ENCODE peak calls at places on chromosomes 16 and 17, in six cellular contexts. X is IMR-90, W is mesenchymal stem cell, Q is neuronal stem cell, L is H1, I is H9. R is an unnamed sample.

GRCh38 chr16:86880316-86881117 is 302.2 kb downstream of the FOXL1 start:
- DNase-seq in X (peak; percentile 71), W (peak; percentile 34), Q (no peak), L (no peak), I (no peak), R (no peak)

GRCh38 chr17:74840989-74841666 is 18.6 kb downstream of the GRIN2C start:
- DNase-seq in X (peak; percentile 20), W (peak; percentile 43), Q (no peak), L (no peak), I (peak; percentile 66), R (peak; percentile 5)

GRCh38 chr16:31409433-31409832 is 16.3 kb downstream of the ITGAD start:
- DNase-seq in X (peak; percentile 66), W (peak; percentile 12), Q (no peak), L (no peak), I (no peak), R (peak; percentile 88)

GRCh38 chr17:37490638-37491614 is 1.2 kb downstream of the DUSP14 start:
- DNase-seq in X (peak; percentile 93), W (peak; percentile 93), Q (peak; percentile 36), L (peak; percentile 54), I (peak; percentile 81), R (peak; percentile 65)

GRCh38 chr17:42072323-42073187 is 22.2 kb upstream of the C17orf113 start:
- DNase-seq in X (no peak), W (no peak), Q (no peak), L (peak; percentile 76), I (no peak), R (no peak)

GRCh38 chr17:2549392-2550211 is 37.9 kb upstream of the METTL16 start:
- DNase-seq in X (no peak), W (no peak), Q (no peak), L (no peak), I (no peak), R (no peak)

GRCh38 chr17:29146369-29146972 is 33.7 kb downstream of the MYO18A start:
- DNase-seq in X (no peak), W (no peak), Q (no peak), L (no peak), I (no peak), R (no peak)

GRCh38 chr17:43694081-43694870 is 32.6 kb upstream of the MEOX1 start:
- DNase-seq in X (peak; percentile 75), W (peak; percentile 81), Q (peak; percentile 83), L (peak; percentile 85), I (peak; percentile 92), R (peak; percentile 80)

GRCh38 chr17:29760279-29760721 is 137.6 kb upstream of the CORO6 start:
- DNase-seq in X (peak; percentile 39), W (peak; percentile 58), Q (no peak), L (no peak), I (no peak), R (peak; percentile 23)

GRCh38 chr17:14119546-14119945 is 50.2 kb downstream of the COX10 start:
- DNase-seq in X (no peak), W (no peak), Q (no peak), L (no peak), I (no peak), R (no peak)

DNA sequence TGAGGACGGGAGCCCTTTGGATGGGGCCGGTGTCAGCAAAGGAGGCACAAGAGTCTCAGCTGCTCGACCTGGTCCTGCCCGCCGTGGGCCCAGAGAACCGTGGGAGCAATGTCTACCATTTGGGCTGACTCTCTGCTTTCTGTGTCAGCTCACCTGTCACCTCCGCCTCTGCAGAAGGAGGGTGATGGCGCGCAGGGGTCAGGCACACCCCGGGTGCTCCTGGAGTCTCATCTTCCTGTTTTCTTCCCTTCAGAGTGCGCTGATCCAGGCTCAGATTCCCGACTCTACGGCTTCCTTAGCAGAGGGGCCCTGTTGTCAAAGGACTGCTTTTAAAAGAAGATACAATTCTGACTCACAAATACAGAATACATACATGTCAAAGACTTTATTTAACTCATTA is 167.1 kb downstream of the BANP start:
- DNase-seq in X (no peak), W (no peak), Q (no peak), L (no peak), I (no peak), R (peak; percentile 7)
- H4K91ac ChIP-seq in X (peak overlapping the region; percentile 84), W (peak overlapping the region; percentile 61), Q (no peak overlapping the region), L (no peak overlapping the region), I (no peak overlapping the region), R (no peak overlapping the region)

GRCh38 chr16:74607967-74608356 is 1.0 kb upstream of the GLG1 start:
- DNase-seq in X (peak; percentile 40), W (no peak), Q (no peak), L (peak; percentile 51), I (peak; percentile 63), R (peak; percentile 32)
- H2AK5ac ChIP-seq in X (peak overlapping the region; percentile 14), W (no peak overlapping the region), Q (no peak overlapping the region), L (no peak overlapping the region), I (no peak overlapping the region), R (no peak overlapping the region)

DNA sequence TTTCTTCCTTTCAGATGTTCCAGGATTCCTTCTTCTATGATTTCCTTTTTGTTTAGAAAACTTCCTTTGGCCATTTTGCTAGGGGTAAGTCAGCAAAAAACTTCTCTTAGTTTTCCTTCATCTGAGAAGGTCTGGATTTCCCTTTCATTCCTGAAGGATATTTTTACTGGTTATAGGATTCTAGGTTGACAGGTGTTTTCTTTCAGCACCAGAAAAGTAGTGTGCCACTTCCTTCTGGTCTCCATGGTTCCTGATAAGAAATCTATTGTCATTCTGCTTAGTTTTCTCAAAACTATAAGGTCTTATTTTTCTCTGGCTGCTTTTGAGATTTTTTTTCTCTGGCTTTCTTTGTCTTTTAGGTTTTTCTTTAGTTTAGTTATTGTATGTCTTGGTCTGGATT is 27.6 kb downstream of the MPRIP start:
- DNase-seq in X (no peak), W (no peak), Q (no peak), L (no peak), I (no peak), R (no peak)
- H3K4me1 ChIP-seq in X (peaks cover 18% of the 10 kb centered on the region), W (peaks cover 27% of the 10 kb centered on the region), Q (no peaks in the 10 kb centered on the region), L (no peaks in the 10 kb centered on the region), I (no peaks in the 10 kb centered on the region), R (peaks cover 24% of the 10 kb centered on the region)

GRCh38 chr16:53893731-53894435 is 189.9 kb downstream of the FTO start:
- DNase-seq in X (peak; percentile 91), W (peak; percentile 76), Q (no peak), L (no peak), I (no peak), R (no peak)

GRCh38 chr16:53888222-53888621 is 184.3 kb downstream of the FTO start:
- DNase-seq in X (no peak), W (no peak), Q (no peak), L (no peak), I (no peak), R (no peak)

GRCh38 chr16:53886482-53887378 is 182.8 kb downstream of the FTO start:
- DNase-seq in X (no peak), W (no peak), Q (no peak), L (no peak), I (no peak), R (no peak)

GRCh38 chr16:53892155-53892554 is 188.2 kb downstream of the FTO start:
- DNase-seq in X (peak; percentile 81), W (peak; percentile 77), Q (peak; percentile 65), L (peak; percentile 61), I (peak; percentile 42), R (peak; percentile 29)

GRCh38 chr16:53891409-53892139 is 187.6 kb downstream of the FTO start:
- DNase-seq in X (no peak), W (no peak), Q (no peak), L (no peak), I (no peak), R (no peak)
- H4K91ac ChIP-seq in X (peak overlapping the region; percentile 55), W (no peak overlapping the region), Q (no peak overlapping the region), L (no peak overlapping the region), I (no peak overlapping the region), R (peak overlapping the region; percentile 11)

GRCh38 chr17:9195961-9196668 is 174.8 kb downstream of the NTN1 start:
- DNase-seq in X (no peak), W (no peak), Q (peak; percentile 24), L (no peak), I (peak; percentile 84), R (peak; percentile 65)

GRCh38 chr17:9200699-9201359 is 179.5 kb downstream of the NTN1 start:
- DNase-seq in X (no peak), W (no peak), Q (no peak), L (no peak), I (no peak), R (no peak)

GRCh38 chr17:9200197-9200662 is 178.9 kb downstream of the NTN1 start:
- DNase-seq in X (no peak), W (no peak), Q (no peak), L (no peak), I (no peak), R (no peak)

GRCh38 chr17:9202572-9202971 is 181.3 kb downstream of the NTN1 start:
- DNase-seq in X (no peak), W (no peak), Q (no peak), L (no peak), I (no peak), R (no peak)

GRCh38 chr17:9199474-9200196 is 178.3 kb downstream of the NTN1 start:
- DNase-seq in X (no peak), W (peak; percentile 6), Q (no peak), L (no peak), I (peak; percentile 64), R (peak; percentile 14)
- H2AK5ac ChIP-seq in X (no peak overlapping the region), W (no peak overlapping the region), Q (peak overlapping the region; percentile 15), L (no peak overlapping the region), I (no peak overlapping the region), R (no peak overlapping the region)

GRCh38 chr16:2475413-2476344 is 752 bp downstream of the TBC1D24 start:
- DNase-seq in X (no peak), W (no peak), Q (no peak), L (peak; percentile 75), I (peak; percentile 56), R (no peak)
- H3K4me1 ChIP-seq in X (peaks cover 12% of the 10 kb centered on the region), W (peaks cover 41% of the 10 kb centered on the region), Q (peaks cover 17% of the 10 kb centered on the region), L (peaks cover 25% of the 10 kb centered on the region), I (no peaks in the 10 kb centered on the region), R (peaks cover 24% of the 10 kb centered on the region)

GRCh38 chr17:48717367-48718161 is 4.8 kb downstream of the PRAC1 start:
- DNase-seq in X (no peak), W (peak; percentile 15), Q (no peak), L (no peak), I (peak; percentile 21), R (no peak)
- H4K91ac ChIP-seq in X (no peak overlapping the region), W (no peak overlapping the region), Q (no peak overlapping the region), L (no peak overlapping the region), I (no peak overlapping the region), R (no peak overlapping the region)

DNA sequence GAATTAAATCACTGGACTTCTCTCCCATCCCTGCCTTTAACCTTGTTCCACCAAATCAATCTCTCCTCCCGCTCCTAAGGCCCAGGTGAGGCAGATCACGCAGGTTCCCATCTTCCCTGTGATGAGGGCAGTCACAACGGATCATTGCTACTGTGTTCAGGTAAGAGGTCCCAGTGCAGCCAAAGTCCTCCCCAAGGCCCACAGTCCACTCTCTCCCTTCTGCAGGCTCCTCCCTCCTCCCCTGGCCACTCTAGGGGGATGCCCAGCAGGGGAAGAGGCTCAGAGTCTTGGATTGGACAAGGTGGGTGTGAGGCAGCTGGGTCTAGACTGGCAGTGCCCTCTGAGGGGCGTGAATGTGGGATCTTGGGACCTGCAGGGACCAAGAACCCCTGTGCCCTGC is 2.6 kb upstream of the ADGRG3 start:
- DNase-seq in X (no peak), W (no peak), Q (no peak), L (no peak), I (no peak), R (no peak)
- H2AK5ac ChIP-seq in X (no peak overlapping the region), W (no peak overlapping the region), Q (no peak overlapping the region), L (no peak overlapping the region), I (no peak overlapping the region), R (no peak overlapping the region)

GRCh38 chr16:13912891-13913290 is 7.1 kb upstream of the ERCC4 start:
- DNase-seq in X (no peak), W (no peak), Q (no peak), L (no peak), I (no peak), R (no peak)
- H3K4me1 ChIP-seq in X (peaks cover 3% of the 10 kb centered on the region), W (no peaks in the 10 kb centered on the region), Q (no peaks in the 10 kb centered on the region), L (no peaks in the 10 kb centered on the region), I (no peaks in the 10 kb centered on the region), R (no peaks in the 10 kb centered on the region)